ENCODE peak calls at places on chromosomes 5 and 9, in six cellular contexts. One of them, this sample, is unnamed.

GRCh38 chr9:97572196-97572891 is 60.8 kb downstream of the TSTD2 start:
- DNase-seq in GM12878: no peak
- DNase-seq in HepG2: no peak
- DNase-seq in SK-N-SH: no peak
- DNase-seq in K562: no peak
- DNase-seq in HCT116: no peak
- DNase-seq in this sample: no peak

GRCh38 chr9:35730486-35730854 is 1.5 kb downstream of the TLN1 start:
- DNase-seq in GM12878: no peak
- DNase-seq in HepG2: no peak
- DNase-seq in K562: no peak
- DNase-seq in HCT116: no peak
- DNase-seq in SK-N-SH: no peak
- DNase-seq in this sample: no peak

GRCh38 chr5:169667896-169668674 is 31.0 kb downstream of the DOCK2 start:
- DNase-seq in SK-N-SH: peak
- DNase-seq in HCT116: no peak
- DNase-seq in GM12878: no peak
- DNase-seq in K562: peak
- DNase-seq in HepG2: peak
- DNase-seq in this sample: no peak

GRCh38 chr5:403995-404394 is 39.0 kb upstream of the EXOC3 start:
- DNase-seq in HepG2: no peak
- DNase-seq in HCT116: no peak
- DNase-seq in GM12878: no peak
- DNase-seq in K562: no peak
- DNase-seq in SK-N-SH: no peak
- DNase-seq in this sample: no peak

GRCh38 chr5:35857606-35858205 is 1.0 kb downstream of the IL7R start:
- DNase-seq in SK-N-SH: no peak
- DNase-seq in K562: no peak
- DNase-seq in HepG2: no peak
- DNase-seq in HCT116: no peak
- DNase-seq in GM12878: no peak
- DNase-seq in this sample: no peak

GRCh38 chr5:18944771-18945170 is 1043.2 kb downstream of the CDH18 start:
- DNase-seq in HepG2: no peak
- DNase-seq in HCT116: no peak
- DNase-seq in SK-N-SH: no peak
- DNase-seq in K562: no peak
- DNase-seq in GM12878: no peak
- DNase-seq in this sample: no peak

GRCh38 chr5:139711067-139711851 is 63.1 kb downstream of the CXXC5 start:
- DNase-seq in HepG2: no peak
- DNase-seq in GM12878: no peak
- DNase-seq in K562: peak
- DNase-seq in SK-N-SH: peak
- DNase-seq in HCT116: no peak
- DNase-seq in this sample: no peak

GRCh38 chr9:75855509-75855908 is 35.0 kb upstream of the PCSK5 start:
- DNase-seq in K562: no peak
- DNase-seq in HepG2: peak
- DNase-seq in HCT116: peak
- DNase-seq in GM12878: no peak
- DNase-seq in SK-N-SH: no peak
- DNase-seq in this sample: no peak

GRCh38 chr9:89278997-89279739 is 31.8 kb upstream of the CKS2 start:
- DNase-seq in GM12878: no peak
- DNase-seq in K562: no peak
- DNase-seq in HCT116: peak
- DNase-seq in SK-N-SH: peak
- DNase-seq in HepG2: peak
- DNase-seq in this sample: peak

GRCh38 chr5:173720341-173721258 is 104.2 kb upstream of the BOD1 start:
- DNase-seq in HepG2: no peak
- DNase-seq in HCT116: no peak
- DNase-seq in K562: no peak
- DNase-seq in GM12878: no peak
- DNase-seq in SK-N-SH: peak
- DNase-seq in this sample: no peak

GRCh38 chr5:17021363-17021932 is 85.4 kb upstream of the MYO10 start:
- DNase-seq in K562: no peak
- DNase-seq in HCT116: no peak
- DNase-seq in HepG2: no peak
- DNase-seq in GM12878: no peak
- DNase-seq in SK-N-SH: peak
- DNase-seq in this sample: no peak
- TF ChIP-seq SIN3A in K562: no peak
- TF ChIP-seq SIN3A in HCT116: no peak
- TF ChIP-seq SIN3A in HepG2: no peak
- TF ChIP-seq SIN3A in GM12878: no peak
- TF ChIP-seq SIN3A in SK-N-SH: no peak
- TF ChIP-seq SIN3A in this sample: no peak

GRCh38 chr9:120326076-120326693 is 253.8 kb downstream of the CDK5RAP2 start:
- DNase-seq in HCT116: no peak
- DNase-seq in SK-N-SH: no peak
- DNase-seq in HepG2: no peak
- DNase-seq in GM12878: no peak
- DNase-seq in K562: no peak
- DNase-seq in this sample: no peak
- TF ChIP-seq REST in HCT116: no peak
- TF ChIP-seq REST in SK-N-SH: no peak
- TF ChIP-seq REST in HepG2: no peak
- TF ChIP-seq REST in GM12878: no peak
- TF ChIP-seq REST in K562: no peak
- TF ChIP-seq REST in this sample: no peak

GRCh38 chr9:131545786-131546335 is 538 bp downstream of the PRRT1B start:
- DNase-seq in K562: no peak
- DNase-seq in GM12878: no peak
- DNase-seq in HepG2: no peak
- DNase-seq in HCT116: no peak
- DNase-seq in SK-N-SH: peak
- DNase-seq in this sample: no peak
- H3K4me3 ChIP-seq in K562: no peak
- H3K4me3 ChIP-seq in GM12878: no peak
- H3K4me3 ChIP-seq in HepG2: peak
- H3K4me3 ChIP-seq in HCT116: no peak
- H3K4me3 ChIP-seq in SK-N-SH: no peak
- H3K4me3 ChIP-seq in this sample: peak

GRCh38 chr9:37936965-37937364 is 33.0 kb upstream of the SLC25A51 start:
- DNase-seq in HepG2: no peak
- DNase-seq in HCT116: no peak
- DNase-seq in GM12878: no peak
- DNase-seq in SK-N-SH: peak
- DNase-seq in K562: peak
- DNase-seq in this sample: no peak
- TF ChIP-seq SIN3A in HepG2: no peak
- TF ChIP-seq SIN3A in HCT116: no peak
- TF ChIP-seq SIN3A in GM12878: no peak
- TF ChIP-seq SIN3A in SK-N-SH: peak
- TF ChIP-seq SIN3A in K562: peak
- TF ChIP-seq SIN3A in this sample: no peak

GRCh38 chr5:134132372-134133212 is 18.1 kb downstream of the TCF7 start:
- DNase-seq in GM12878: peak
- DNase-seq in HepG2: no peak
- DNase-seq in SK-N-SH: no peak
- DNase-seq in K562: no peak
- DNase-seq in HCT116: no peak
- DNase-seq in this sample: no peak

GRCh38 chr5:134135091-134135655 is 20.7 kb downstream of the TCF7 start:
- DNase-seq in SK-N-SH: no peak
- DNase-seq in HCT116: no peak
- DNase-seq in GM12878: no peak
- DNase-seq in HepG2: no peak
- DNase-seq in K562: no peak
- DNase-seq in this sample: no peak

GRCh38 chr5:134136221-134136631 is 21.7 kb downstream of the TCF7 start:
- DNase-seq in HCT116: no peak
- DNase-seq in HepG2: no peak
- DNase-seq in K562: no peak
- DNase-seq in GM12878: no peak
- DNase-seq in SK-N-SH: no peak
- DNase-seq in this sample: no peak

GRCh38 chr5:134133213-134133994 is 18.9 kb downstream of the TCF7 start:
- DNase-seq in K562: no peak
- DNase-seq in GM12878: no peak
- DNase-seq in HCT116: no peak
- DNase-seq in HepG2: no peak
- DNase-seq in SK-N-SH: no peak
- DNase-seq in this sample: no peak

GRCh38 chr5:134133995-134134541 is 19.6 kb downstream of the TCF7 start:
- DNase-seq in SK-N-SH: no peak
- DNase-seq in HepG2: no peak
- DNase-seq in K562: no peak
- DNase-seq in GM12878: no peak
- DNase-seq in HCT116: no peak
- DNase-seq in this sample: no peak
- TF ChIP-seq REST in SK-N-SH: no peak
- TF ChIP-seq REST in HepG2: no peak
- TF ChIP-seq REST in K562: no peak
- TF ChIP-seq REST in GM12878: no peak
- TF ChIP-seq REST in HCT116: no peak
- TF ChIP-seq REST in this sample: no peak

GRCh38 chr9:133359420-133360175 is 3.2 kb downstream of the SURF2 start:
- DNase-seq in SK-N-SH: peak
- DNase-seq in HCT116: no peak
- DNase-seq in K562: peak
- DNase-seq in GM12878: no peak
- DNase-seq in HepG2: peak
- DNase-seq in this sample: no peak
- H3K4me3 ChIP-seq in SK-N-SH: no peak
- H3K4me3 ChIP-seq in HCT116: no peak
- H3K4me3 ChIP-seq in K562: no peak
- H3K4me3 ChIP-seq in GM12878: no peak
- H3K4me3 ChIP-seq in HepG2: no peak
- H3K4me3 ChIP-seq in this sample: no peak

This sample was measured in Panc1.